ENCODE peak calls at places on chromosomes 13 and 19, in nine cellular contexts. L is A549, K is neural progenitor cell, G is fibroblast of lung, N is OCI-LY7, Z is neuronal stem cell, T is Karpas-422, E is HCT116, A is IMR-90. S is an unnamed sample.

GRCh38 chr19:34645551-34645950 is 31.4 kb downstream of the SCGB2B2 start:
- DNase-seq in L (no peak), E (no peak), G (no peak), A (no peak), T (no peak), K (no peak), N (no peak), Z (no peak), S (no peak)

GRCh38 chr13:110537116-110537515 is 24.4 kb downstream of the RAB20 start:
- DNase-seq in N (no peak), A (no peak), G (no peak), L (no peak), T (no peak), Z (no peak), K (no peak), E (no peak), S (no peak)

GRCh38 chr13:110913322-110913721 is 1.5 kb downstream of the ANKRD10 start:
- DNase-seq in E (no peak), T (peak; percentile 57), K (peak; percentile 18), G (peak; percentile 33), Z (no peak), A (peak; percentile 26), N (peak; percentile 57), L (no peak), S (peak; percentile 49)

GRCh38 chr19:34364830-34365462 is at the start of gene GPI:
- DNase-seq in E (no peak), N (peak; percentile 76), T (peak; percentile 90), G (peak; percentile 39), K (peak; percentile 72), Z (no peak), A (peak; percentile 24), L (peak; percentile 71), S (peak; percentile 42)

GRCh38 chr13:29435125-29435911 is 160.2 kb downstream of the SLC7A1 start:
- DNase-seq in Z (no peak), A (peak; percentile 91), K (no peak), N (no peak), T (no peak), G (peak; percentile 96), E (no peak), L (no peak), S (peak; percentile 16)

GRCh38 chr19:4580961-4581380 is 21.5 kb upstream of the SEMA6B start:
- DNase-seq in N (no peak), A (no peak), E (no peak), Z (no peak), G (no peak), L (no peak), T (no peak), K (no peak), S (no peak)

GRCh38 chr19:13796301-13797057 is 1.2 kb downstream of the ZSWIM4 start:
- DNase-seq in E (peak; percentile 60), K (peak; percentile 66), A (peak; percentile 98), L (peak; percentile 87), Z (no peak), G (peak; percentile 97), N (peak; percentile 45), T (no peak), S (peak; percentile 97)

GRCh38 chr13:106343831-106344230 is 191.6 kb downstream of the EFNB2 start:
- DNase-seq in A (no peak), K (no peak), E (no peak), T (no peak), G (no peak), N (no peak), Z (no peak), L (no peak), S (no peak)

GRCh38 chr13:50030315-50030714 is 15.1 kb downstream of the KCNRG start:
- DNase-seq in Z (no peak), K (no peak), T (no peak), A (peak; percentile 29), G (no peak), E (no peak), N (no peak), L (peak; percentile 30), S (no peak)

GRCh38 chr19:13917888-13918406 is 11.9 kb downstream of the CC2D1A start:
- DNase-seq in Z (no peak), T (no peak), L (no peak), N (no peak), K (no peak), E (no peak), G (no peak), A (no peak), S (no peak)

GRCh38 chr19:13149628-13150186 is 468 bp downstream of the STX10 start:
- DNase-seq in Z (peak; percentile 27), G (peak; percentile 58), L (peak; percentile 52), N (peak; percentile 35), A (no peak), E (no peak), T (peak; percentile 79), K (peak; percentile 72), S (peak; percentile 48)

GRCh38 chr13:28671393-28671792 is 12.5 kb downstream of the POMP start:
- DNase-seq in G (no peak), Z (no peak), E (no peak), A (no peak), L (no peak), T (no peak), K (no peak), N (no peak), S (no peak)

DNA sequence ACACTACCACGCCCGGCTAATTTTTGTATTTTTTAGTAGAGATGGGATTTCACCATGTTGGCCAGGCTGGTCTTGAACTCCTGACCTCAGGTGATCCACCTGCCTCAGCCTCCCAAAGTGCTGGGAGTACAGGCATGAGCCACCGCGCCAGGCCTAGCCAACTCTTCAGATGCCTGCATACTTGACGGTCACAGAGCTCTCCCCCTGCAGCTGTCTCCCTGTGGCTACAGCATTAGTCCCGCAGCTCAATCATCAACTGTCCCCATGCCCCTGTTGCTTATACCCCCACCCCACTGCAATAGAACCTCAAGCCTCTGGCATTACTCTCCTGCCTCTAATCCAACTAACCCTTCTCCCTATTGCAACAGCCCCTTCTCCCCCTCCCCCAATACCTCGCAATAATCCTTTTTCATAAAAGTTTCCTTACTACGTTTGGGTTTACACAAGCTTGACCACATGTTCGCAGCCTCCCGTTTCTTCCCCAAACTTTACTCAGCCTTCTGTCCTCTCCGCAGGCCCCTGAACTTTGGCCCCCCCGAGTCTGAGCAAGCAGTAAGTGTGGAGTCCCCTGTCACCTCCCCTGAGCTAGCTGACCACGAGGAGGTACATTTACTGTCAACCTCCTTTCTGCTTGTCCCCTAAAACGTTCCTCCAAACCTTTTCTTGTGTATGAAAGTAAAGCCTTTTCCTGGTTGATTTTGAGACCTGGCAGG is 1.7 kb downstream of the ZNF77 start:
- DNase-seq in A (no peak), Z (no peak), T (no peak), K (no peak), N (no peak), E (no peak), L (no peak), G (no peak), S (no peak)
- H3K4me2 ChIP-seq in A (no peak overlapping the region), Z (no peak overlapping the region), T (no peak overlapping the region), K (no peak overlapping the region), N (no peak overlapping the region), E (peak overlapping the region; percentile 95), L (no peak overlapping the region), G (no peak overlapping the region), S (no peak overlapping the region)

GRCh38 chr19:11223208-11223607 is 16.2 kb upstream of the ANGPTL8 start:
- DNase-seq in T (no peak), G (no peak), K (no peak), Z (no peak), A (no peak), E (no peak), N (no peak), L (peak; percentile 31), S (no peak)
- H3K4me2 ChIP-seq in T (no peak overlapping the region), G (no peak overlapping the region), K (no peak overlapping the region), Z (no peak overlapping the region), A (no peak overlapping the region), E (no peak overlapping the region), N (no peak overlapping the region), L (no peak overlapping the region), S (no peak overlapping the region)

GRCh38 chr13:39601636-39602035 is 1.4 kb downstream of the LHFPL6 start:
- DNase-seq in A (no peak), Z (no peak), N (no peak), G (no peak), L (no peak), K (no peak), T (no peak), E (no peak), S (no peak)

GRCh38 chr13:39602277-39602613 is 748 bp downstream of the LHFPL6 start:
- DNase-seq in K (no peak), L (no peak), N (peak; percentile 73), G (no peak), T (no peak), A (no peak), E (no peak), Z (no peak), S (no peak)

GRCh38 chr13:39604736-39605135 is 1.7 kb upstream of the LHFPL6 start:
- DNase-seq in G (no peak), A (no peak), K (no peak), E (no peak), Z (no peak), L (no peak), T (no peak), N (no peak), S (no peak)

GRCh38 chr13:39602614-39603366 is at the start of gene LHFPL6:
- DNase-seq in T (peak; percentile 58), L (peak; percentile 48), G (peak; percentile 83), N (peak; percentile 69), E (no peak), Z (peak; percentile 73), K (peak; percentile 90), A (peak; percentile 77), S (peak; percentile 63)

DNA sequence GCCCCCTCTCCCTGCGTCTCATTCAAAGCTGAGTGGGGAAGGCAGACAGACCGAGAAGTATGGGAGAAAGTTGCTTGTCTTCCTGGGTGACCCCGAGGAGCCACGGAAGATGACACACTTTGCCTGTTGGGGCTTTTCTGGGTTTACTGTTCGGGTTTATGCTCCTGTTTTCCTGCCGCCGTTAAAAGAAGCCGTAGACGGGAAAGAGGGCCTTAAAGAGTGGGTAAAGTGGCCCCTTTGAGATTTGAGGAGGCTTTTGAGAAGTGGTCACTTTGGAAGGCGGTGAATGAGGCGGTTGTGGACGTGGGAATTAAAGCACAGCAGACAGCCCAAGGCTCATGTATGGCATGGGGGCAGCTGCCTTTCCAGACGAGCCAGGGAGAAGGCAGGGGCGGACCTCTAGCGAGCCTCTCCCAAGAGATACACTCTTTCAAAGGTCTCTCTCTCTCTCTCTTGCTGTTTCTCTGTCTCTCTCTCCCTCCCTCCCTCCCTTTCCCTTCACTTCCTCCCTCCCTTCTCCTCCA is 493 bp upstream of the LHFPL6 start:
- DNase-seq in K (peak; percentile 29), E (no peak), G (peak; percentile 34), T (no peak), N (no peak), A (peak; percentile 24), L (peak; percentile 5), Z (no peak), S (peak; percentile 16)
- H3K4me2 ChIP-seq in K (peak overlapping the region; percentile 92), E (peak overlapping the region; percentile 74), G (peak overlapping the region; percentile 92), T (peak overlapping the region; percentile 91), N (peak overlapping the region; percentile 89), A (peak overlapping the region; percentile 70), L (peak overlapping the region; percentile 90), Z (peak overlapping the region; percentile 97), S (peak overlapping the region; percentile 97)

DNA sequence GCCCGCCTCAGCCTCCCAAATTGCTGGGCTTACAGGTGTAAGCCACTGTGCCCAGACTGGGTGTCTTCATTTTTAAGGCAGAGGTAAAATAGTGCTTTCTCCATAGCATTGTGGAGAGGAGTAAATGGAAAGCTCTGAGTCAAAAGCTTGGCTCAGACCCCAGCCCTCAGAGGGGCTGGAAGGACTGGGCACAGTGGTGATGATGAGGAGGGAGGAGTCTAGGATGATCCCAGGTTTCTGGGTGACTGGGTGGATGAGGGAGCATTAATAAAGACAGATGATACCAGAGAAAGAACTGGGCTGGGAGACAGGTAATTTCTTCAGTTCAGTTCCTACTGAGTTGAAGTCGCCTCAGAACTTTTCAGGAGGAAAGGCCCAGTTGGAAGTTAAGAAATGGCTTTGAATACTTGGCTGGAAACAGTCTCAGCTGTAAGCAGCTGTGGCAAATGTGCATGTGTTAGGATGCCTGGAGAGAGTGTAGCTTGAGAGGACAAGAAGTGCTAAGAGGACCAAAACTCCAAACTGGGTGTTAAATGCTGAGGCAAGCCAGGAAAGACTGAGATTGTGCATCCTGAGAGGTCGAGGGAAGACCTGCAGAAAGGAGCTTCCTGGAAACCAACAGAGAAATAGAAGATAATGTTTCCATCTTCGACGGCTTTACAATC is 37.1 kb upstream of the MEDAG start:
- DNase-seq in G (peak; percentile 68), E (no peak), A (peak; percentile 45), K (no peak), L (no peak), N (no peak), T (no peak), Z (no peak), S (no peak)
- H3K4me2 ChIP-seq in G (peak overlapping the region; percentile 80), E (no peak overlapping the region), A (peak overlapping the region; percentile 47), K (no peak overlapping the region), L (no peak overlapping the region), N (no peak overlapping the region), T (no peak overlapping the region), Z (no peak overlapping the region), S (no peak overlapping the region)

S was measured in PC-3.